ENCODE peak calls at places on chromosomes 16 and 17, in nine cellular contexts. U is lung, I is left ventricle myocardium inferior, S is testis, X is dorsolateral prefrontal cortex, Z is fibroblast of the aortic adventitia, O is foreskin fibroblast, H is IMR-90, J is right atrium auricular region. C is an unnamed sample.

GRCh38 chr17:56314026-56314425 is 160.8 kb downstream of the ANKFN1 start:
- DNase-seq in J (no peak), Z (peak; percentile 8), O (no peak), U (no peak), H (peak; percentile 11), X (no peak), S (no peak), I (no peak), C (peak; percentile 39)

GRCh38 chr16:6483634-6484033 is 849.0 kb upstream of the RBFOX1 start:
- DNase-seq in X (peak; percentile 28), Z (no peak), U (no peak), I (no peak), S (no peak), H (no peak), J (no peak), O (no peak), C (no peak)

GRCh38 chr16:23852794-23853562 is 17.2 kb downstream of the PRKCB start:
- DNase-seq in U (no peak), O (no peak), J (no peak), H (no peak), I (no peak), S (no peak), Z (no peak), X (no peak), C (no peak)

GRCh38 chr16:57379579-57379978 is 7.3 kb downstream of the CX3CL1 start:
- DNase-seq in U (no peak), H (no peak), S (no peak), Z (no peak), O (no peak), I (no peak), X (no peak), J (no peak), C (no peak)

GRCh38 chr16:50642349-50642748 is 38.8 kb downstream of the SNX20 start:
- DNase-seq in I (no peak), H (no peak), O (no peak), U (no peak), J (no peak), Z (no peak), X (no peak), S (no peak), C (no peak)

GRCh38 chr16:86756882-86757703 is 178.7 kb downstream of the FOXL1 start:
- DNase-seq in O (no peak), I (no peak), U (no peak), H (no peak), S (no peak), Z (no peak), J (no peak), X (no peak), C (peak; percentile 22)

GRCh38 chr17:19940722-19941464 is 36.7 kb downstream of the AKAP10 start:
- DNase-seq in S (no peak), O (peak; percentile 21), H (peak; percentile 48), U (no peak), I (no peak), J (no peak), Z (peak; percentile 74), X (no peak), C (peak; percentile 51)

GRCh38 chr17:5286846-5287245 is 4.8 kb downstream of the RABEP1 start:
- DNase-seq in I (no peak), X (no peak), J (no peak), Z (no peak), U (no peak), H (no peak), O (no peak), S (no peak), C (no peak)

GRCh38 chr17:82592751-82593589 is 55.3 kb downstream of the WDR45B start:
- DNase-seq in O (peak; percentile 74), J (peak; percentile 81), I (peak; percentile 54), H (peak; percentile 74), S (peak; percentile 86), U (peak; percentile 72), Z (peak; percentile 84), X (peak; percentile 71), C (peak; percentile 84)

GRCh38 chr16:84303023-84303422 is 8.3 kb downstream of the WFDC1 start:
- DNase-seq in O (no peak), X (no peak), S (no peak), U (no peak), Z (peak; percentile 10), J (no peak), H (peak; percentile 73), I (no peak), C (peak; percentile 5)

GRCh38 chr16:31471875-31472558 is at the start of gene TGFB1I1:
- DNase-seq in H (peak; percentile 80), U (no peak), Z (peak; percentile 67), S (peak; percentile 49), O (peak; percentile 83), J (peak; percentile 74), I (peak; percentile 80), X (no peak), C (peak; percentile 92)

GRCh38 chr16:4744758-4745569 is 10.6 kb downstream of the DNAAF8 start:
- DNase-seq in S (no peak), I (no peak), O (no peak), J (no peak), X (no peak), U (no peak), H (no peak), Z (no peak), C (no peak)

GRCh38 chr16:72932050-72932449 is 115.9 kb downstream of the ZFHX3 start:
- DNase-seq in Z (no peak), S (no peak), H (peak; percentile 17), J (no peak), O (no peak), X (no peak), I (no peak), U (no peak), C (no peak)

GRCh38 chr16:22641030-22641671 is 130.5 kb downstream of the NPIPB5 start:
- DNase-seq in Z (peak; percentile 61), S (no peak), U (no peak), J (no peak), H (peak; percentile 49), I (no peak), O (peak; percentile 49), X (no peak), C (peak; percentile 46)

GRCh38 chr16:9258423-9259051 is 167.1 kb downstream of the HAPSTR1 start:
- DNase-seq in S (peak; percentile 34), O (no peak), H (peak; percentile 1), I (no peak), U (peak; percentile 30), J (no peak), Z (peak; percentile 31), X (peak; percentile 63), C (peak; percentile 4)

DNA sequence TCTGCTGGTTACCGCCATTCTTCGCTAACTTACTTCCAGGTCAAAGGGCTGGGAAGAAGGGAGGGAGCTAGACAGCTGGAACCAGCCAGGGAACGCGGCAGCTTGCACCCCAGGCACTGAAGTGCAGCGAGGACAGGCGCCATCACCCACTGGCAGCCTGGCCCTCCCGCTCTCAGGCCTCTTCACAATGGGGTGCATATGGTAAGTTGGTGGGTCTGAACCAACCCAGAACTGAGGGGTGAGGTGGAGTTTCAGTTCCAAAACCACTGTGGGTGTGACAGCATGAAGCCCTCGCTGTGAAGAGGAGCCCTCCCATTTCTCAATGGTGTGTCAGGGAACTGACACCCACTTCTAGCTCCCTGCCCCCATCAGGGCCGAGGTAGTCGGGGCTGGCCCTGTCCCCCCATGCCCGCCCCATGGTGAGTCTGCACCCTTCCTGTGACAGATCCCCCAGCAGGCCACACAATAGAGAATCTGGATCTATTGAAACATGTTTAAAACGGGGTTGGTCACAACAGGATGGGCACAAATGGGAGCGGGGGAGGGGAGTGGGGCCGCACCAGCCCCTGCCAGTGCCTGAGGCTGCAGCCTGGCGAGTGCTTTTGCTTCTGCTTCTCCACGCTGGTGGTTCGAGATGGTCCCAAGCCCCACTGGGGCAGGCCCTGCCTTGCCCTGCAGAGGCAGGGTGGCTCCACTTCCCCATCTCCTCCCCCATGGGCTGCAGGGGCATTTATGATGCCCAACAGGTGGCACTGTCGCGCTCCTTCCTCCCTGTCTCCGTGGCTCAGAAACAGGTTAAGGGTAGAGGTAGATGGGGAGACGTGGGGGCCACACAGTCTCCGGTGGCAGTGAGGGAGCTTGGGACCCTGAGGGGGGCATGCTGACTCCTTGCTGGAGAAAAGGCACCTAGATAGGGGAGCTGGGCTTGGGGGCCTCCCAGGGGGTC is 2.3 kb downstream of the LIMD2 start:
- DNase-seq in O (no peak), J (no peak), S (no peak), H (no peak), I (peak; percentile 54), U (peak; percentile 69), X (no peak), Z (peak; percentile 25), C (no peak)
- H3K4me3 ChIP-seq in O (no peak overlapping the region), J (no peak overlapping the region), S (no peak overlapping the region), H (no peak overlapping the region), I (peak overlapping the region; percentile 74), U (no peak overlapping the region), X (peak overlapping the region; percentile 47), Z (no peak overlapping the region), C (no peak overlapping the region)

GRCh38 chr16:17211797-17212196 is 259.0 kb downstream of the XYLT1 start:
- DNase-seq in S (no peak), J (no peak), H (no peak), I (no peak), O (no peak), X (no peak), Z (no peak), U (no peak), C (no peak)
- TF ChIP-seq CTCF in S (no peak), J (peak; percentile 43), H (peak; percentile 9), I (peak; percentile 28), O (no peak), X (peak; percentile 32), Z (peak; percentile 15), U (no peak), C (peak; percentile 21)

DNA sequence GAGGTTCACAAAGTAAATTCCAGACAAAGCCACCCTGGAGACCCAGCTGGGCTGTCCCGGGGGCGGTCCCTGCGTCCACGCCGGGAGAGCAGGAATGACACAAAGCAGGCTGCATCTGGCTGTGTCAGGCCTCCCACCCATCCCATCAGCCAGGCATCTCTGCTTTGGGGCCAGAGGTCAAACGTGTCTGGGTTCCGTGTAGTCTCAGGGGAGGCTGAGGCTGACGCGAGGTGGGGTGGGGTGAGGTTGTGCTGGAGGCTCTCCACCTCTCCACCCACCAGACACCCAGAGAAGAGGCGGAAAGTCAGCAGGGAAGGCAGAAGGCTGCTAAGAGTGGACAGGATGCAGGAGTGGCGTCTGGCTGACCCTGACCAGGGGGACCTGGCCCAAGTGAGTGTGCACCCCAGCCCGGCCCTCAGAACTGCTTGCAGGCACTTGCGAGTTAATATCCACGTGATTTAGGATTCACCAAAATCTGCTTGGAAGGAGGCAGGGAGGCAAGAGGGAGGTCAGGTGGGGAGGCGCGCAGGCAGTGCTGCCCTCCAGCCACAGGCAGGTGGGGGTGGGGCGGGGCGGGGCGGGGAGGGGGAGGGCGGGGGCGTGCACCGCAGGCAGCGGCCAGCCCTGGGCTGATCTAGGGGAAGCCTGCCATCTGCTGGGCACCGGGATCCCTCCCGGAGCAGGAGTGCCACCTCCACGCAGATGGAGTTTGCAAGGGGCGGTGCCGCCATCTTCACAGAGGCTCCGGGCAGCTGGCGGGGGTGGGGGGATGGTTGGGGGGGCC is 44.3 kb downstream of the TBC1D16 start:
- DNase-seq in Z (peak; percentile 74), O (peak; percentile 82), S (peak; percentile 91), I (peak; percentile 83), X (peak; percentile 91), U (peak; percentile 81), H (peak; percentile 74), J (no peak), C (peak; percentile 77)
- H3K4me3 ChIP-seq in Z (peak overlapping the region; percentile 44), O (peak overlapping the region; percentile 40), S (peak overlapping the region; percentile 54), I (peak overlapping the region; percentile 61), X (peak overlapping the region; percentile 61), U (no peak overlapping the region), H (peak overlapping the region; percentile 9), J (peak overlapping the region; percentile 38), C (peak overlapping the region; percentile 37)

DNA sequence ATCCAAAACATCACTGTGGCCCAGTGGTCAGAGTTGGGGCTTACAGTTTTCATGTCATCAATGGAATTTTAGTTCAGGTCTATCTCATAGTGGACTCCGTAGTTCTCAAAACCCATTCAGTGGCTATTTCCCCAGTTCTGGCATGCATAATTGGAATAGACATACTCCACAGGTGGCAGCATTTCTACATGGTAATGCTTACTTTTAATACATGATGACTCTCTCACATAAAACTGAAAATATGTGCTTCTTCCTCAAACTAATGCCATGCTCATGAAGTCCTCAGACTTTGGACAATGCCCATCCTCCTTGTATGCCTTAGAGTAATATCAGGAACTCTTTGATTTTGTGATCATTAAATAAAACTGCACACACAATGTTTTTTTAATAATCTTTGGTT is 857.4 kb upstream of the GOT2 start:
- DNase-seq in H (peak; percentile 19), U (no peak), I (no peak), Z (no peak), X (no peak), O (peak; percentile 57), S (no peak), J (no peak), C (peak; percentile 6)
- TF ChIP-seq CTCF in H (no peak), U (no peak), I (no peak), Z (no peak), X (peak; percentile 25), O (no peak), S (no peak), J (no peak), C (no peak)